ENCODE peak calls at places on chromosome 5, in five cellular contexts. One of them, this sample, is unnamed.

GRCh38 chr5:81121836-81122235 is 111.3 kb upstream of the CKMT2 start:
- DNase-seq in H1: no peak
- DNase-seq in mesenchymal stem cell: no peak
- DNase-seq in trophoblast cell: no peak
- DNase-seq in neuronal stem cell: no peak
- DNase-seq in this sample: no peak

GRCh38 chr5:178435321-178436238 is 154.6 kb downstream of the COL23A1 start:
- DNase-seq in mesenchymal stem cell: no peak
- DNase-seq in trophoblast cell: no peak
- DNase-seq in neuronal stem cell: no peak
- DNase-seq in H1: peak; percentile 37
- DNase-seq in this sample: no peak

GRCh38 chr5:90473321-90474234 is 993 bp downstream of the MBLAC2 start:
- DNase-seq in trophoblast cell: peak; percentile 22
- DNase-seq in mesenchymal stem cell: peak; percentile 73
- DNase-seq in neuronal stem cell: no peak
- DNase-seq in H1: peak; percentile 71
- DNase-seq in this sample: peak; percentile 59

GRCh38 chr5:178791976-178792375 is 61.5 kb upstream of the ZNF354A start:
- DNase-seq in neuronal stem cell: no peak
- DNase-seq in mesenchymal stem cell: no peak
- DNase-seq in trophoblast cell: no peak
- DNase-seq in H1: no peak
- DNase-seq in this sample: no peak

GRCh38 chr5:172579403-172579990 is 61.6 kb upstream of the NEURL1B start:
- DNase-seq in H1: no peak
- DNase-seq in trophoblast cell: no peak
- DNase-seq in mesenchymal stem cell: no peak
- DNase-seq in neuronal stem cell: no peak
- DNase-seq in this sample: no peak

GRCh38 chr5:181054138-181054537 is 14.1 kb downstream of the BTNL9 start:
- DNase-seq in mesenchymal stem cell: no peak
- DNase-seq in H1: no peak
- DNase-seq in neuronal stem cell: no peak
- DNase-seq in trophoblast cell: no peak
- DNase-seq in this sample: no peak

GRCh38 chr5:168670881-168671575 is 91.9 kb upstream of the PANK3 start:
- DNase-seq in neuronal stem cell: no peak
- DNase-seq in mesenchymal stem cell: no peak
- DNase-seq in H1: peak; percentile 75
- DNase-seq in trophoblast cell: no peak
- DNase-seq in this sample: peak; percentile 85

GRCh38 chr5:174300118-174300940 is 254.8 kb downstream of the NSG2 start:
- DNase-seq in mesenchymal stem cell: no peak
- DNase-seq in trophoblast cell: no peak
- DNase-seq in neuronal stem cell: no peak
- DNase-seq in H1: peak; percentile 24
- DNase-seq in this sample: peak; percentile 12

GRCh38 chr5:170105643-170106611 is at the start of gene FOXI1:
- DNase-seq in neuronal stem cell: no peak
- DNase-seq in H1: peak; percentile 44
- DNase-seq in mesenchymal stem cell: no peak
- DNase-seq in trophoblast cell: no peak
- DNase-seq in this sample: peak; percentile 29

GRCh38 chr5:163916376-163916775 is 411.0 kb downstream of the MAT2B start:
- DNase-seq in neuronal stem cell: no peak
- DNase-seq in H1: no peak
- DNase-seq in trophoblast cell: no peak
- DNase-seq in mesenchymal stem cell: peak; percentile 62
- DNase-seq in this sample: no peak

GRCh38 chr5:151056367-151057306 is 24.2 kb downstream of the TNIP1 start:
- DNase-seq in mesenchymal stem cell: no peak
- DNase-seq in neuronal stem cell: no peak
- DNase-seq in H1: no peak
- DNase-seq in trophoblast cell: no peak
- DNase-seq in this sample: no peak

GRCh38 chr5:4906821-4907220 is 233.3 kb upstream of the ADAMTS16 start:
- DNase-seq in neuronal stem cell: no peak
- DNase-seq in H1: no peak
- DNase-seq in mesenchymal stem cell: no peak
- DNase-seq in trophoblast cell: no peak
- DNase-seq in this sample: no peak

GRCh38 chr5:137629646-137630045 is 106.2 kb downstream of the KLHL3 start:
- DNase-seq in H1: peak; percentile 58
- DNase-seq in neuronal stem cell: peak; percentile 54
- DNase-seq in mesenchymal stem cell: peak; percentile 57
- DNase-seq in trophoblast cell: peak; percentile 16
- DNase-seq in this sample: peak; percentile 53

GRCh38 chr5:151319334-151319733 is 15.8 kb upstream of the SLC36A3 start:
- DNase-seq in trophoblast cell: no peak
- DNase-seq in H1: no peak
- DNase-seq in neuronal stem cell: no peak
- DNase-seq in mesenchymal stem cell: peak; percentile 17
- DNase-seq in this sample: peak; percentile 43

GRCh38 chr5:157460921-157461792 is 1.1 kb downstream of the NIPAL4 start:
- DNase-seq in trophoblast cell: no peak
- DNase-seq in mesenchymal stem cell: no peak
- DNase-seq in neuronal stem cell: no peak
- DNase-seq in H1: no peak
- DNase-seq in this sample: no peak

GRCh38 chr5:67012241-67012640 is 184.4 kb downstream of the CD180 start:
- DNase-seq in H1: no peak
- DNase-seq in neuronal stem cell: no peak
- DNase-seq in trophoblast cell: no peak
- DNase-seq in mesenchymal stem cell: no peak
- DNase-seq in this sample: no peak

GRCh38 chr5:60340965-60341471 is 358.9 kb downstream of the DEPDC1B start:
- DNase-seq in mesenchymal stem cell: no peak
- DNase-seq in neuronal stem cell: no peak
- DNase-seq in trophoblast cell: no peak
- DNase-seq in H1: no peak
- DNase-seq in this sample: no peak

GRCh38 chr5:93532370-93532769 is 48.6 kb downstream of the NR2F1-AS1 start:
- DNase-seq in H1: no peak
- DNase-seq in trophoblast cell: no peak
- DNase-seq in neuronal stem cell: no peak
- DNase-seq in mesenchymal stem cell: peak; percentile 74
- DNase-seq in this sample: no peak

GRCh38 chr5:6482735-6483134 is 34.1 kb downstream of the UBE2QL1 start:
- DNase-seq in H1: no peak
- DNase-seq in trophoblast cell: no peak
- DNase-seq in mesenchymal stem cell: no peak
- DNase-seq in neuronal stem cell: no peak
- DNase-seq in this sample: no peak
- H2BK12ac ChIP-seq in H1: no peak overlapping the region
- H2BK12ac ChIP-seq in trophoblast cell: no peak overlapping the region
- H2BK12ac ChIP-seq in mesenchymal stem cell: no peak overlapping the region
- H2BK12ac ChIP-seq in neuronal stem cell: no peak overlapping the region
- H2BK12ac ChIP-seq in this sample: no peak overlapping the region

DNA sequence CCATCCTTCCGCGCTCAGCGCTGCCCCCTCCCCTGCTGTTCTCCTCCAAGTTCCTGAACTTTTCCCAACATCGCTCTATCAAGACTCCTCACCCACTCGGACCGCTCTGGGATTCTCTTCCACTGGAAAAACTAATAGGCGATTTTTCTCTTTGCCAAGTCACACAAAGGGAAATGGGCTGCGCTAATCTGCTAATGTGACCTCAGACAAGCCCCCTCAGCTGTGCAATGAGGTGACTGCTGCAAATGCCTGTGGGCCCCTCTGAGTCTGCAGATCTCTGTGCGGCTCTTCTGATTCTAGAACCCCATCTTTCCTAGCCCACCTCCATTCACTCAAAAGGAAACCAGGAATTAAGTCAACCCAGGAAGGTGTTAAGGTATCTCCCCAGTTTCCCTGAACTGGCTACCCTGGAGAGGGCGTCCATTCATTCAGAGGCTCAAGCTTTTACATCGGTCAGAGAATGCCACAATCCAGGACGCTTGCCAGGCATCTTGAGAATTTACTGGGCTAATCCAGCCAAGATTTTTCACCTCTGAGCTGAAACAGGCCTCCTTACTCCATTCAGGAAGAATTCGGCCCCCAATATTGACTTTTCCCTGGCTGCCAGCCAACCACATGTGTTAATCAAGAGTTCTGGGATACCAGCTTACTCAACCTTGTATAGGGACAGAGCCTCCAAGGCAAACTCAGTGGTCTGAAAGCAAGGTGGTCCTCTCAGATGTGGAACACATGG is 795 bp upstream of the ADAMTS12 start:
- DNase-seq in mesenchymal stem cell: peak; percentile 76
- DNase-seq in H1: no peak
- DNase-seq in neuronal stem cell: peak; percentile 53
- DNase-seq in trophoblast cell: no peak
- DNase-seq in this sample: peak; percentile 41
- H3K18ac ChIP-seq in mesenchymal stem cell: peak overlapping the region; percentile 81
- H3K18ac ChIP-seq in H1: peak overlapping the region; percentile 64
- H3K18ac ChIP-seq in neuronal stem cell: peak overlapping the region; percentile 89
- H3K18ac ChIP-seq in trophoblast cell: no peak overlapping the region
- H3K18ac ChIP-seq in this sample: peak overlapping the region; percentile 21

DNA sequence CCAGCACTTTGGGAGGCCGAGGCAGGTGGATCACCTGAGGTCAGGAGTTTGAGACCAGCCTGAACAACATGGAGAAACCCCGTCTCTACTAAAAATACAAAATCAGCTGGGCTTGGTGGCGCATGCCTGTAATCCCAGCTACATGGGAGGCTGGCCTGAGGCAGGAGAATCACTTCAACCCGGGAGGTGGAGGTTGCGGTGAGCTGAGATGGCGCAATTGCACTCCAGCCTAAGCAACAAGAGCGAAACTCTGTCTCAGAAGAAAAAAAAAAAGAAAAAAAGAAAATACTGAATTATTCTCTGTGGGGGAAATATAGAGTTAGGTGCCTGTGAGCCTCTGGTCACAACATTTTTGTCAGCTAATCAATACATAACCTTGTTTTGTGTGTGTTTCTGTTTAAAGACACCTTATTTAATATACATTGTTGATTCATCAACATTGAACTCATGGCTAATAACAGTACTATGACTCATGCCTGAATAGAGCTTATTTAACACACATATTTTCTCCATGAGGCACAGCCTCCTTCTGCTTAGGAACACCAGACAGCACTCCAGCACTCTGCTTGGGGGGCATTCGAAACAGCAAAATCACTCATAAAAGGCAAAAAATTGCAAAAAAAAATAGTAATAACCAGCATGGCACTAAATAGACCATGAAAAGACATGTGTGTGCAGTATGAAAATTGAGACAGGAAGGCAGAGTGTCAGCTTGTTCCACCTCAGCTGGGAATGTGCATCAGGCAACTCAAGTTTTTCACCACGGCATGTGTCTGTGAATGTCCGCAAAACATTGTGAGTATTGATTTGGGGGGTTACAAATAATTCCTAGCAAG is at the start of gene IL31RA:
- DNase-seq in trophoblast cell: peak; percentile 73
- DNase-seq in H1: no peak
- DNase-seq in mesenchymal stem cell: peak; percentile 94
- DNase-seq in neuronal stem cell: no peak
- DNase-seq in this sample: no peak
- H2BK12ac ChIP-seq in trophoblast cell: peak within 1 kb of the TSS; percentile 71
- H2BK12ac ChIP-seq in H1: no peak within 1 kb of the TSS
- H2BK12ac ChIP-seq in mesenchymal stem cell: no peak within 1 kb of the TSS
- H2BK12ac ChIP-seq in neuronal stem cell: no peak within 1 kb of the TSS
- H2BK12ac ChIP-seq in this sample: no peak within 1 kb of the TSS

DNA sequence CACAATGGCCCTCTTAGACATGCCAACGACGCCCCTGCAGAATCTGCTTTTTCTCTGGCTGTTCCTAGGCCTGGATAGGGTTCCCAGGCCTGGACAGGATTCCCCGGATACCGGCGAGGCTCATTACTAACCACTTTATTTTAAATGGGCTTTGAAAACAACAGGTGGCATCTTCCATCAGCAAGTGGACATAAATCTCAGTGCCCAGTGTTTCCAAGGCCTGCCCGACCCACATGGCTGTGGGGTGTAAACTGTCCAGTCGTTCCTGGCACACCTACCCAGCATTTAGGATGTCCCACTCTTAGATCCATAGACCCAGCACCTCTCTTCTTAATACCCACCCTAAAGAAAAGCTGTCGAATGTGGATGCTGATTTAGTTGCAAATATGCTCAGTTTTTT is 896 bp downstream of the CMBL start:
- DNase-seq in H1: no peak
- DNase-seq in neuronal stem cell: no peak
- DNase-seq in mesenchymal stem cell: no peak
- DNase-seq in trophoblast cell: no peak
- DNase-seq in this sample: no peak
- H3K18ac ChIP-seq in H1: no peak overlapping the region
- H3K18ac ChIP-seq in neuronal stem cell: no peak overlapping the region
- H3K18ac ChIP-seq in mesenchymal stem cell: no peak overlapping the region
- H3K18ac ChIP-seq in trophoblast cell: no peak overlapping the region
- H3K18ac ChIP-seq in this sample: no peak overlapping the region

DNA sequence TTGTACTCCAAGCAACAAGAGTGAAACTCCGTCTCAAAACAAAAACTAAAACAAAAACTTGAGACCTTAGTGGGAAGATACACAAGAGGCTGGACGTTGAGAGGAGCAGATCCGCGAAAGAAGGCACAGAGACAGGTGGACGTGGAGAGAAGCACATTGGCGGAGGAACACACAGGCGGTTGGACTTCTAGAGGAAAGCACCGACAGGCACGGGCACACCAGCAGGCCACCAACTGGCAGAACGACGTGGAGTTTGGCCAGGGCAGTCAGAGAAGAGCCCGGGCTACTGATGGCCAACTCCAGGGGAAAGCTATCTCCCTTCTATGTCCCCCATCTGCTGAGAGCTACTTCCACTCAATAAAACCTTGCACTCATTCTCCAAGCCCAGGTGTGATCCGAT is 482.7 kb downstream of the GABRG2 start:
- DNase-seq in H1: no peak
- DNase-seq in neuronal stem cell: no peak
- DNase-seq in mesenchymal stem cell: no peak
- DNase-seq in trophoblast cell: no peak
- DNase-seq in this sample: no peak
- H2BK12ac ChIP-seq in H1: no peak overlapping the region
- H2BK12ac ChIP-seq in neuronal stem cell: no peak overlapping the region
- H2BK12ac ChIP-seq in mesenchymal stem cell: no peak overlapping the region
- H2BK12ac ChIP-seq in trophoblast cell: no peak overlapping the region
- H2BK12ac ChIP-seq in this sample: no peak overlapping the region

GRCh38 chr5:115262405-115263247 is at the start of gene PGGT1B:
- DNase-seq in H1: peak; percentile 86
- DNase-seq in trophoblast cell: peak; percentile 40
- DNase-seq in neuronal stem cell: peak; percentile 37
- DNase-seq in mesenchymal stem cell: peak; percentile 73
- DNase-seq in this sample: peak; percentile 83
- H3K18ac ChIP-seq in H1: peak within 1 kb of the TSS; percentile 88
- H3K18ac ChIP-seq in trophoblast cell: peak within 1 kb of the TSS; percentile 90
- H3K18ac ChIP-seq in neuronal stem cell: peak within 1 kb of the TSS; percentile 93
- H3K18ac ChIP-seq in mesenchymal stem cell: peak within 1 kb of the TSS; percentile 95
- H3K18ac ChIP-seq in this sample: peak within 1 kb of the TSS; percentile 73

GRCh38 chr5:38916802-38917201 is 71.0 kb downstream of the OSMR start:
- DNase-seq in neuronal stem cell: no peak
- DNase-seq in H1: no peak
- DNase-seq in trophoblast cell: no peak
- DNase-seq in mesenchymal stem cell: no peak
- DNase-seq in this sample: no peak
- H2BK12ac ChIP-seq in neuronal stem cell: no peak overlapping the region
- H2BK12ac ChIP-seq in H1: no peak overlapping the region
- H2BK12ac ChIP-seq in trophoblast cell: peak overlapping the region; percentile 60
- H2BK12ac ChIP-seq in mesenchymal stem cell: no peak overlapping the region
- H2BK12ac ChIP-seq in this sample: no peak overlapping the region